ENCODE peak calls at places on chromosomes 3 and 15, in four cellular contexts. H is ovary, A is adrenal gland, O is A549. P is an unnamed sample. For H3K4me1, the result is how much of the 10 kb centered on the place peaks cover.

GRCh38 chr15:47607750-47608149 is 109.6 kb upstream of the SEMA6D start:
- DNase-seq in H (peak), A (peak), O (no peak), P (no peak)

GRCh38 chr3:41574900-41575299 is 375.6 kb downstream of the CTNNB1 start:
- DNase-seq in H (no peak), A (no peak), O (no peak), P (no peak)

GRCh38 chr3:71725279-71725991 is at the start of gene EIF4E3:
- DNase-seq in H (no peak), A (peak), O (no peak), P (peak)

GRCh38 chr3:122092460-122093165 is 37.5 kb downstream of the CD86 start:
- DNase-seq in H (no peak), A (peak), O (peak), P (no peak)

GRCh38 chr15:57060799-57061198 is 142.4 kb downstream of the TCF12 start:
- DNase-seq in H (no peak), A (no peak), O (peak), P (no peak)

GRCh38 chr3:71309886-71310285 is 273.6 kb downstream of the FOXP1 start:
- DNase-seq in H (no peak), A (no peak), O (no peak), P (no peak)

GRCh38 chr3:46717447-46718231 is at the start of gene PRSS50:
- DNase-seq in H (no peak), A (no peak), O (no peak), P (no peak)

GRCh38 chr15:69559440-69560215 is 107.0 kb downstream of the RPLP1 start:
- DNase-seq in H (no peak), A (no peak), O (no peak), P (no peak)

GRCh38 chr3:182621435-182622240 is 171.7 kb upstream of the ATP11B start:
- DNase-seq in H (no peak), A (no peak), O (no peak), P (no peak)

GRCh38 chr3:11185564-11186317 is 31.4 kb downstream of the HRH1 start:
- DNase-seq in H (peak), A (peak), O (peak), P (peak)

GRCh38 chr15:67511606-67512005 is 9.3 kb upstream of the C15orf61 start:
- DNase-seq in H (no peak), A (no peak), O (no peak), P (no peak)

GRCh38 chr3:129439381-129439816 is 349 bp downstream of the MBD4 start:
- DNase-seq in H (peak), A (peak), O (peak), P (no peak)

GRCh38 chr15:64143276-64143675 is 8.3 kb upstream of the SNX22 start:
- DNase-seq in H (no peak), A (peak), O (no peak), P (no peak)

GRCh38 chr3:128787256-128788253 is 61.6 kb downstream of the RAB7A start:
- DNase-seq in H (no peak), A (no peak), O (peak), P (no peak)

GRCh38 chr3:122325769-122326168 is 721 bp downstream of the CSTA start:
- DNase-seq in H (no peak), A (no peak), O (no peak), P (no peak)

GRCh38 chr15:42085236-42085605 is 9.1 kb downstream of the PLA2G4D start:
- DNase-seq in H (no peak), A (peak), O (no peak), P (no peak)

GRCh38 chr3:189780556-189781270 is 149.5 kb downstream of the TP63 start:
- DNase-seq in H (no peak), A (no peak), O (no peak), P (no peak)

GRCh38 chr3:3189961-3190360 is 10.5 kb upstream of the CRBN start:
- DNase-seq in H (no peak), A (no peak), O (no peak), P (no peak)

GRCh38 chr15:24877174-24877573 is 77.6 kb upstream of the SNRPN start:
- DNase-seq in H (no peak), A (no peak), O (no peak), P (no peak)

GRCh38 chr15:24880663-24881062 is 74.1 kb upstream of the SNRPN start:
- DNase-seq in H (no peak), A (no peak), O (no peak), P (no peak)

GRCh38 chr15:24879492-24879891 is 75.3 kb upstream of the SNRPN start:
- DNase-seq in H (no peak), A (no peak), O (no peak), P (no peak)

DNA sequence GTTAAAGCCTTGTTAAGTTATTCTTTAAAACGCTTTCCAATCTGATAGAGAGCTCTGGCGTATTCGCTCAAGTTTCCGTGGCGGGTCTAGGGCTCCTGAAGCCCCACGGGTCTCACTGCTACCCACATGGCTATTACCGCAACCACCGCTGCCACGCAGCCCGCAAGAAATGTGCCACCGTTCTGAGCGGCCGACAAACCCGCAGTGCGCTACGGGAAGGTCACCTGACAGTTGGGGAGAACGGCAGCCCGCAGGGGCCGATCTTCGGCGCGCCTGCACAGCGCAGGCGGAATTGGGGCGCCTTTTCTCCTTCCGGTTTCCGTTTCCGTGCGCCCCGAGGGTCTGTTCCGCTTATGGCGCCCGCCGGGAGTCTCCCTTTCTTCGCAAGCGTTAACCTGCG is 76.6 kb upstream of the SNRPN start:
- DNase-seq in H (peak), A (peak), O (no peak), P (no peak)
- TF ChIP-seq POLR2A in H (no peak), A (no peak), O (no peak), P (no peak)

GRCh38 chr3:48407542-48408099 is 22.3 kb downstream of the PLXNB1 start:
- DNase-seq in H (no peak), A (peak), O (no peak), P (no peak)

GRCh38 chr3:48405343-48405881 is 24.5 kb downstream of the PLXNB1 start:
- DNase-seq in H (peak), A (peak), O (no peak), P (peak)

GRCh38 chr3:48404440-48405342 is 25.2 kb downstream of the PLXNB1 start:
- DNase-seq in H (no peak), A (peak), O (no peak), P (peak)

GRCh38 chr3:48406443-48407431 is 23.1 kb downstream of the PLXNB1 start:
- DNase-seq in H (no peak), A (peak), O (no peak), P (no peak)

GRCh38 chr3:48405971-48406370 is 23.9 kb downstream of the PLXNB1 start:
- DNase-seq in H (no peak), A (no peak), O (no peak), P (no peak)
- H3K27ac ChIP-seq in H (no peak), A (no peak), O (no peak), P (no peak)

DNA sequence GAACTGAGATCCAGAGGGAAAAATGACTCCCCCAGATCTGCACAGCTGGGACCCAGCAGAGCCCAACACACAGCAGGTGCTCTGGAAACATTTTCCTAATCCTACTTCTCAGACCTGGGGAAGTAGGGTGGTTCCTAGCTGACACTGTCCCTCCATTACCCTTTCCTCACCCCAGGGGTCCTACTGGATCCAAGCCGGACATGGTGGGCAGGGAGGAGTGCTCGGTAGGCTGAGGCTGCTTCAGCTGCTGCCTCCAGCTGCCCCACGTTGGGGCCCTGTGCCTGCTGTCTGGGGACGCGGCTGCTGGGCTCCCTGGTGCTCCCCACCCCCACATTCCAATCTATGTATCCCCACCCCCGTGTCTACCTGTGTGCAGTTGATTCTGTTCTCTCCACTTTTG is 29.8 kb upstream of the SLC6A6 start:
- DNase-seq in H (no peak), A (no peak), O (no peak), P (no peak)
- H3K4me1 ChIP-seq in H (under half), A (under half), O (under half), P (under half)

DNA sequence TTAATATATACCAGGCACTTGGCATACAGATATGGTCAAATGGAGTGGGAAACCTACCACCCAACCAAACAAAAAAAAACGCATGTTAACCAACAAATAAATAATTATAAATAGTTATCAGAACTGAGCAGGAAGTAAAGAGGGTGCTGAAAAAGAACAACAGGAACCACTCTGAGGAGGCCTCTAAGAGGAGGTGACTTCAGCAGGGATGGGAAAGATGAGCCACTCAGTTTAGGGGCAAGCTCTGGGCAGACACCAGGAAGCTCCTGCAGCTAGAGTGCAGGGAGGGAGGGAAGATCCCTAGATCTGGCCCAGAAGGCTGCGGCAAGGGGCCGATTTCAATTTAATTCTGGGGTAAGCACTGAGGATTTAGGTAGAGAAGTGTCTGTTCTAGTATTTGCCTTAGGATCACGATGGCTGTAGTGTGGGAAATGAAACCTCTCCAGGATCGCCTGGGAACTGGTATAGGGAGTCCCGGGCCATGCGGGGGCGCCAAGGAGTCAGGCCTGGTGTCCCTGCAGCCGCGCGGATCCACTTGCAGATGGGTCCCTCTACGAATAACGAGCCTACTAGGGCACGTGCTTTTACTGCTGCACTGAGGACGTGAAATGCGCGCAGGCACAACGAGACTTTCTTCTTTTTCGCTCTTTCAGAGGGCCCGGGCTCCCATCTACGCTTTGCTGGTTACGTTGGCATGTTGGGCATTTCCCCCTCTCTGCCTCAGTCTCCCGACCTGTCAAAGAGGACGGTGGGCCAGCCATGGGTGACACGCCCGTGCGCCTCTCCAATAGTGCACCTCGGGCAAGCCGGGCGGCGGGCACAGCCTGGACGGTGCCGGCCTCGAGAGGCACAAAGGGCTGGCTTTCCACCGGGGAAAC is 1.5 kb upstream of the LIMD1 start:
- DNase-seq in H (peak), A (peak), O (peak), P (peak)
- TF ChIP-seq POLR2A in H (no peak), A (no peak), O (peak), P (no peak)

P was measured in uterus.